ENCODE peak calls at places on chromosomes 12 and 14, in eight cellular contexts. One of them, this sample, is unnamed.

GRCh38 chr14:81889529-81889928 is 355.9 kb upstream of the SEL1L start:
- DNase-seq in endodermal cell: no peak
- DNase-seq in colonic mucosa: no peak
- DNase-seq in psoas muscle: no peak
- DNase-seq in CD8-positive, alpha-beta T cell: no peak
- DNase-seq in GM23338: no peak
- DNase-seq in tibial nerve: no peak
- DNase-seq in cardiac muscle cell: no peak
- DNase-seq in this sample: no peak

GRCh38 chr12:8036366-8036765 is 3.9 kb downstream of the FOXJ2 start:
- DNase-seq in endodermal cell: no peak
- DNase-seq in colonic mucosa: no peak
- DNase-seq in tibial nerve: no peak
- DNase-seq in psoas muscle: peak; percentile 63
- DNase-seq in GM23338: no peak
- DNase-seq in cardiac muscle cell: no peak
- DNase-seq in CD8-positive, alpha-beta T cell: no peak
- DNase-seq in this sample: no peak

GRCh38 chr12:46152456-46152855 is 116.4 kb downstream of the SLC38A1 start:
- DNase-seq in endodermal cell: no peak
- DNase-seq in cardiac muscle cell: no peak
- DNase-seq in tibial nerve: no peak
- DNase-seq in colonic mucosa: no peak
- DNase-seq in CD8-positive, alpha-beta T cell: no peak
- DNase-seq in GM23338: no peak
- DNase-seq in psoas muscle: no peak
- DNase-seq in this sample: no peak

GRCh38 chr12:64556231-64556630 is 54.1 kb upstream of the RASSF3 start:
- DNase-seq in GM23338: peak; percentile 36
- DNase-seq in endodermal cell: no peak
- DNase-seq in cardiac muscle cell: no peak
- DNase-seq in tibial nerve: no peak
- DNase-seq in CD8-positive, alpha-beta T cell: no peak
- DNase-seq in colonic mucosa: no peak
- DNase-seq in psoas muscle: no peak
- DNase-seq in this sample: no peak

GRCh38 chr14:32669416-32669815 is 269.3 kb upstream of the NPAS3 start:
- DNase-seq in colonic mucosa: no peak
- DNase-seq in GM23338: no peak
- DNase-seq in cardiac muscle cell: no peak
- DNase-seq in tibial nerve: no peak
- DNase-seq in CD8-positive, alpha-beta T cell: no peak
- DNase-seq in endodermal cell: no peak
- DNase-seq in psoas muscle: no peak
- DNase-seq in this sample: no peak

GRCh38 chr12:52370906-52371608 is 3.8 kb upstream of the KRT85 start:
- DNase-seq in colonic mucosa: peak; percentile 49
- DNase-seq in CD8-positive, alpha-beta T cell: no peak
- DNase-seq in endodermal cell: no peak
- DNase-seq in cardiac muscle cell: peak; percentile 87
- DNase-seq in tibial nerve: peak; percentile 87
- DNase-seq in psoas muscle: peak; percentile 62
- DNase-seq in GM23338: no peak
- DNase-seq in this sample: peak; percentile 61

GRCh38 chr12:32027684-32028355 is 68.6 kb downstream of the RESF1 start:
- DNase-seq in psoas muscle: no peak
- DNase-seq in tibial nerve: no peak
- DNase-seq in cardiac muscle cell: no peak
- DNase-seq in GM23338: no peak
- DNase-seq in colonic mucosa: no peak
- DNase-seq in CD8-positive, alpha-beta T cell: no peak
- DNase-seq in endodermal cell: no peak
- DNase-seq in this sample: peak; percentile 63

GRCh38 chr12:1928439-1929121 is 10.1 kb upstream of the CACNA2D4 start:
- DNase-seq in CD8-positive, alpha-beta T cell: no peak
- DNase-seq in cardiac muscle cell: no peak
- DNase-seq in tibial nerve: no peak
- DNase-seq in colonic mucosa: peak; percentile 16
- DNase-seq in endodermal cell: peak; percentile 48
- DNase-seq in psoas muscle: no peak
- DNase-seq in GM23338: no peak
- DNase-seq in this sample: no peak

GRCh38 chr12:124387510-124387855 is 92.6 kb downstream of the RFLNA start:
- DNase-seq in tibial nerve: no peak
- DNase-seq in CD8-positive, alpha-beta T cell: no peak
- DNase-seq in GM23338: no peak
- DNase-seq in endodermal cell: no peak
- DNase-seq in cardiac muscle cell: no peak
- DNase-seq in psoas muscle: peak; percentile 86
- DNase-seq in colonic mucosa: no peak
- DNase-seq in this sample: no peak

GRCh38 chr12:57151741-57152407 is 4.5 kb upstream of the LRP1-AS start:
- DNase-seq in cardiac muscle cell: peak; percentile 86
- DNase-seq in CD8-positive, alpha-beta T cell: no peak
- DNase-seq in psoas muscle: peak; percentile 67
- DNase-seq in colonic mucosa: no peak
- DNase-seq in tibial nerve: peak; percentile 69
- DNase-seq in endodermal cell: no peak
- DNase-seq in GM23338: no peak
- DNase-seq in this sample: no peak

GRCh38 chr12:57152408-57153038 is 5.1 kb upstream of the LRP1-AS start:
- DNase-seq in psoas muscle: no peak
- DNase-seq in GM23338: no peak
- DNase-seq in colonic mucosa: no peak
- DNase-seq in CD8-positive, alpha-beta T cell: no peak
- DNase-seq in tibial nerve: peak; percentile 78
- DNase-seq in cardiac muscle cell: peak; percentile 66
- DNase-seq in endodermal cell: no peak
- DNase-seq in this sample: peak; percentile 61

GRCh38 chr12:57153420-57153997 is 6.1 kb upstream of the LRP1-AS start:
- DNase-seq in GM23338: no peak
- DNase-seq in tibial nerve: no peak
- DNase-seq in CD8-positive, alpha-beta T cell: no peak
- DNase-seq in cardiac muscle cell: no peak
- DNase-seq in endodermal cell: no peak
- DNase-seq in colonic mucosa: no peak
- DNase-seq in psoas muscle: no peak
- DNase-seq in this sample: no peak

GRCh38 chr12:57154804-57155434 is 7.5 kb upstream of the LRP1-AS start:
- DNase-seq in GM23338: no peak
- DNase-seq in endodermal cell: no peak
- DNase-seq in tibial nerve: no peak
- DNase-seq in colonic mucosa: no peak
- DNase-seq in cardiac muscle cell: no peak
- DNase-seq in psoas muscle: no peak
- DNase-seq in CD8-positive, alpha-beta T cell: no peak
- DNase-seq in this sample: no peak

GRCh38 chr12:57154076-57154475 is 6.7 kb upstream of the LRP1-AS start:
- DNase-seq in CD8-positive, alpha-beta T cell: no peak
- DNase-seq in endodermal cell: no peak
- DNase-seq in cardiac muscle cell: no peak
- DNase-seq in colonic mucosa: no peak
- DNase-seq in GM23338: no peak
- DNase-seq in tibial nerve: no peak
- DNase-seq in psoas muscle: no peak
- DNase-seq in this sample: no peak
- H3K27ac ChIP-seq in CD8-positive, alpha-beta T cell: no peak overlapping the region
- H3K27ac ChIP-seq in endodermal cell: no peak overlapping the region
- H3K27ac ChIP-seq in cardiac muscle cell: no peak overlapping the region
- H3K27ac ChIP-seq in colonic mucosa: no peak overlapping the region
- H3K27ac ChIP-seq in GM23338: no peak overlapping the region
- H3K27ac ChIP-seq in tibial nerve: no peak overlapping the region
- H3K27ac ChIP-seq in psoas muscle: no peak overlapping the region
- H3K27ac ChIP-seq in this sample: no peak overlapping the region

DNA sequence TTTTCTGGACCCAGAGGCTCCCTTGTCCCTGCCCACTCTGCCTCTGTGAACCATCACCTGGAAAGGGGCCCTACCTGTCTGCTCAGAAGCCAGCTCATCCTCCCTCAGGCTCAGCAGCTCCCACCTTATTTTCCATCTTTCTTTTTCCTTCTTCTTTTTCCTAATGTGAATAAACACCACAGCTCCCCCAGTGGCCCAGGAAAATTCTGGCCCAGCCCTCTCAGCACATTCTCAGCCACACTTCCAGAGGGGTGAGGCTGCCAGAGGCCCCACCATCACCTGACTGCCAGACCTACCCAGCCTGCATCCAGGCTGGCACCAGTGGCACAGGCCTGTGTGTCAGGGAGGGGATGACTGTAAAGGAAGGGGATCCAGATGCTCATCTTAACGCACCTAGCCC is 23.0 kb downstream of the ZFHX2 start:
- DNase-seq in endodermal cell: peak; percentile 82
- DNase-seq in colonic mucosa: no peak
- DNase-seq in tibial nerve: no peak
- DNase-seq in GM23338: peak; percentile 71
- DNase-seq in CD8-positive, alpha-beta T cell: no peak
- DNase-seq in psoas muscle: no peak
- DNase-seq in cardiac muscle cell: no peak
- DNase-seq in this sample: no peak
- TF ChIP-seq CTCF in endodermal cell: peak; percentile 68
- TF ChIP-seq CTCF in colonic mucosa: no peak
- TF ChIP-seq CTCF in tibial nerve: peak; percentile 14
- TF ChIP-seq CTCF in GM23338: peak; percentile 58
- TF ChIP-seq CTCF in CD8-positive, alpha-beta T cell: no peak
- TF ChIP-seq CTCF in psoas muscle: no peak
- TF ChIP-seq CTCF in cardiac muscle cell: peak; percentile 10
- TF ChIP-seq CTCF in this sample: no peak

DNA sequence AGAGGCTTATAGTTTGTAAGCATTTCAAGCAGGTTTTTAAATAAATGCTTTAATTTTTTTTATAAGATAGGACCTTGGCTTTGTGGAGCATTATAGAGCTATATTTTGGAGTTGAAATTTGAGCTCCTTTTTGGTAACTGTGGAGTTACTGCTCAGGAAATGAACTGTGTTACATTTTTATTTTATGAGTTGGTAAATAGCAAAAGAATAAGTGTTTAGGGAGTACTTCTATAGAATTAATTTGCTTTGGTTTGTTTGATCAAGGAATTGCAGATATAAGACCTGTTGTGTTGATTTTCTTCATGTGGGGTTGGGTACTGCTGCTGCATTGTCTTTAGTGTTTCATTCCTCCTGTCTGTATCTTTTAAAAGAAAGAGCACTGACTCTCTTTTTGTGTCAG is 3.5 kb downstream of the ATP2A2 start:
- DNase-seq in CD8-positive, alpha-beta T cell: no peak
- DNase-seq in GM23338: no peak
- DNase-seq in tibial nerve: no peak
- DNase-seq in psoas muscle: no peak
- DNase-seq in colonic mucosa: no peak
- DNase-seq in cardiac muscle cell: no peak
- DNase-seq in endodermal cell: no peak
- DNase-seq in this sample: no peak
- H3K36me3 ChIP-seq in CD8-positive, alpha-beta T cell: no peaks in the 10 kb centered on the region
- H3K36me3 ChIP-seq in GM23338: peaks cover 36% of the 10 kb centered on the region
- H3K36me3 ChIP-seq in tibial nerve: peaks cover 13% of the 10 kb centered on the region
- H3K36me3 ChIP-seq in psoas muscle: peaks cover 66% of the 10 kb centered on the region
- H3K36me3 ChIP-seq in colonic mucosa: no peaks in the 10 kb centered on the region
- H3K36me3 ChIP-seq in cardiac muscle cell: peaks cover 15% of the 10 kb centered on the region
- H3K36me3 ChIP-seq in endodermal cell: peaks cover 64% of the 10 kb centered on the region
- H3K36me3 ChIP-seq in this sample: no peaks in the 10 kb centered on the region

GRCh38 chr12:132559652-132560420 is 50.5 kb downstream of the LRCOL1 start:
- DNase-seq in endodermal cell: peak; percentile 89
- DNase-seq in tibial nerve: no peak
- DNase-seq in CD8-positive, alpha-beta T cell: no peak
- DNase-seq in colonic mucosa: peak; percentile 45
- DNase-seq in psoas muscle: peak; percentile 41
- DNase-seq in GM23338: peak; percentile 79
- DNase-seq in cardiac muscle cell: peak; percentile 49
- DNase-seq in this sample: peak; percentile 25
- H3K27ac ChIP-seq in endodermal cell: peak overlapping the region; percentile 77
- H3K27ac ChIP-seq in tibial nerve: no peak overlapping the region
- H3K27ac ChIP-seq in CD8-positive, alpha-beta T cell: no peak overlapping the region
- H3K27ac ChIP-seq in colonic mucosa: no peak overlapping the region
- H3K27ac ChIP-seq in psoas muscle: no peak overlapping the region
- H3K27ac ChIP-seq in GM23338: no peak overlapping the region
- H3K27ac ChIP-seq in cardiac muscle cell: no peak overlapping the region
- H3K27ac ChIP-seq in this sample: peak overlapping the region; percentile 76

This sample was measured in Peyer's patch.